ENCODE peak calls at places on chromosomes 1 and 21, in nine cellular contexts. P is activated T-cell treated with anti-CD3 and anti-CD28 coated beads, Interleukin-2, amount 50 U/mL, for 4 hours; O is NAMALWA; T is heart left ventricle; Z is hippocampal formation; X is T-helper 17 cell; C is stimulated activated CD8-positive, alpha-beta memory T cell treated with anti-CD3 and anti-CD28 coated beads, Interleukin-2, amount 100 ng/mL, for 1 hour; B is AG08396; U is GM12878. Y is an unnamed sample.

GRCh38 chr1:22121421-22121911 is 21.4 kb downstream of the WNT4 start:
- DNase-seq in P (no peak), O (no peak), T (no peak), Z (no peak), X (no peak), C (no peak), B (no peak), U (no peak), Y (no peak)

GRCh38 chr1:63523738-63524137 is 413 bp downstream of the EFCAB7 start:
- DNase-seq in P (no peak), O (no peak), T (no peak), Z (no peak), X (no peak), C (no peak), B (peak), U (no peak), Y (no peak)

GRCh38 chr1:92480813-92481597 is 5.7 kb downstream of the GFI1 start:
- DNase-seq in P (no peak), O (no peak), T (no peak), Z (no peak), X (no peak), C (no peak), B (no peak), U (no peak), Y (no peak)

GRCh38 chr1:227489572-227489971 is 73.8 kb upstream of the ZNF678 start:
- DNase-seq in P (no peak), O (no peak), T (no peak), Z (no peak), X (no peak), C (no peak), B (no peak), U (no peak), Y (no peak)

GRCh38 chr21:31543191-31543590 is 116.3 kb upstream of the SOD1 start:
- DNase-seq in P (no peak), O (no peak), T (no peak), Z (no peak), X (no peak), C (no peak), B (no peak), U (no peak), Y (peak)

GRCh38 chr1:85274969-85275453 is 1.4 kb downstream of the BCL10 start:
- DNase-seq in P (no peak), O (peak), T (no peak), Z (no peak), X (no peak), C (no peak), B (peak), U (no peak), Y (no peak)

GRCh38 chr1:165350861-165351260 is 5.7 kb downstream of the LMX1A start:
- DNase-seq in P (no peak), O (no peak), T (no peak), Z (no peak), X (no peak), C (no peak), B (no peak), U (no peak), Y (no peak)

GRCh38 chr1:36199934-36200741 is 24.1 kb upstream of the THRAP3 start:
- DNase-seq in P (no peak), O (no peak), T (no peak), Z (peak), X (no peak), C (no peak), B (no peak), U (no peak), Y (peak)

GRCh38 chr1:202662081-202662480 is 48.2 kb downstream of the SYT2 start:
- DNase-seq in P (no peak), O (no peak), T (no peak), Z (no peak), X (no peak), C (no peak), B (no peak), U (no peak), Y (no peak)

GRCh38 chr21:29318354-29318753 is 19.6 kb downstream of the BACH1 start:
- DNase-seq in P (no peak), O (no peak), T (no peak), Z (no peak), X (no peak), C (no peak), B (no peak), U (no peak), Y (peak)

GRCh38 chr21:17195965-17196364 is 316.9 kb upstream of the CXADR start:
- DNase-seq in P (no peak), O (no peak), T (no peak), Z (peak), X (no peak), C (no peak), B (no peak), U (no peak), Y (no peak)

GRCh38 chr1:203563291-203563690 is 63.3 kb upstream of the ATP2B4 start:
- DNase-seq in P (no peak), O (no peak), T (no peak), Z (no peak), X (no peak), C (no peak), B (no peak), U (no peak), Y (peak)

GRCh38 chr1:175278236-175278635 is 85.7 kb upstream of the KIAA0040 start:
- DNase-seq in P (no peak), O (no peak), T (no peak), Z (no peak), X (no peak), C (no peak), B (no peak), U (no peak), Y (no peak)

GRCh38 chr1:220217383-220217988 is 54.8 kb downstream of the RAB3GAP2 start:
- DNase-seq in P (no peak), O (peak), T (no peak), Z (no peak), X (no peak), C (no peak), B (no peak), U (no peak), Y (no peak)

GRCh38 chr1:11529330-11529729 is 50.4 kb downstream of the DISP3 start:
- DNase-seq in P (no peak), O (no peak), T (no peak), Z (no peak), X (no peak), C (no peak), B (no peak), U (no peak), Y (no peak)

GRCh38 chr21:25960423-25960822 is 210.1 kb downstream of the APP start:
- DNase-seq in P (no peak), O (no peak), T (no peak), Z (no peak), X (no peak), C (no peak), B (no peak), U (no peak), Y (no peak)

GRCh38 chr1:61486783-61487505 is 238.0 kb downstream of the TM2D1 start:
- DNase-seq in P (no peak), O (no peak), T (no peak), Z (no peak), X (no peak), C (no peak), B (no peak), U (no peak), Y (no peak)

GRCh38 chr21:26769613-26770188 is 75.5 kb downstream of the ADAMTS1 start:
- DNase-seq in P (no peak), O (peak), T (no peak), Z (peak), X (no peak), C (no peak), B (no peak), U (no peak), Y (no peak)

GRCh38 chr1:229381234-229381633 is 38.4 kb upstream of the CCSAP start:
- DNase-seq in P (no peak), O (no peak), T (no peak), Z (no peak), X (no peak), C (no peak), B (no peak), U (no peak), Y (no peak)

GRCh38 chr21:35399706-35400105 is 350.6 kb upstream of the RUNX1 start:
- DNase-seq in P (no peak), O (peak), T (no peak), Z (no peak), X (no peak), C (no peak), B (no peak), U (no peak), Y (no peak)

GRCh38 chr1:224175615-224176014 is 7.4 kb upstream of the DEGS1 start:
- DNase-seq in P (no peak), O (no peak), T (peak), Z (no peak), X (no peak), C (no peak), B (peak), U (no peak), Y (no peak)

GRCh38 chr1:54950361-54951163 is 29.9 kb upstream of the TMEM61 start:
- DNase-seq in P (peak), O (peak), T (peak), Z (peak), X (no peak), C (peak), B (peak), U (peak), Y (peak)

GRCh38 chr1:212669600-212669999 is 30.0 kb downstream of the BATF3 start:
- DNase-seq in P (no peak), O (no peak), T (no peak), Z (no peak), X (no peak), C (no peak), B (no peak), U (no peak), Y (no peak)

GRCh38 chr1:3064296-3064850 is 4.6 kb upstream of the PRDM16 start:
- DNase-seq in P (no peak), O (no peak), T (peak), Z (no peak), X (no peak), C (no peak), B (no peak), U (no peak), Y (no peak)

GRCh38 chr1:209937996-209938959 is at the start of gene SYT14:
- DNase-seq in P (no peak), O (no peak), T (no peak), Z (no peak), X (no peak), C (no peak), B (peak), U (no peak), Y (peak)

GRCh38 chr1:26165126-26165892 is 3.5 kb downstream of the C1orf232 start:
- DNase-seq in P (no peak), O (no peak), T (no peak), Z (no peak), X (no peak), C (no peak), B (no peak), U (no peak), Y (no peak)

GRCh38 chr1:25442178-25442577 is 11.5 kb downstream of the MACO1 start:
- DNase-seq in P (no peak), O (no peak), T (no peak), Z (no peak), X (no peak), C (no peak), B (peak), U (no peak), Y (no peak)

GRCh38 chr1:63458750-63459149 is 64.3 kb downstream of the ITGB3BP start:
- DNase-seq in P (no peak), O (no peak), T (no peak), Z (no peak), X (no peak), C (no peak), B (no peak), U (no peak), Y (no peak)

GRCh38 chr1:158833269-158833668 is 2.1 kb downstream of the MNDA start:
- DNase-seq in P (no peak), O (no peak), T (no peak), Z (no peak), X (no peak), C (no peak), B (no peak), U (no peak), Y (no peak)

Y was measured in MG63.